ENCODE peak calls at places on chromosomes 5 and 9, in four cellular contexts. V, F, G and P are unnamed samples. For H3K36me3 and H3K9me3, the result is how much of the 10 kb centered on the place peaks cover.

GRCh38 chr5:150582281-150582791 is 58.1 kb upstream of the SYNPO start:
- DNase-seq in F (no peak), G (no peak), V (no peak), P (peak)

GRCh38 chr5:55372130-55372925 is 64.5 kb downstream of the MTREX start:
- DNase-seq in V (no peak), F (no peak), G (no peak), P (no peak)

GRCh38 chr5:179800071-179800695 is 6.4 kb downstream of the LTC4S start:
- DNase-seq in F (no peak), V (no peak), G (no peak), P (no peak)

GRCh38 chr5:165869066-165869465 is 2363.6 kb downstream of the MAT2B start:
- DNase-seq in V (no peak), F (no peak), G (no peak), P (no peak)

GRCh38 chr5:6522983-6523382 is 74.3 kb downstream of the UBE2QL1 start:
- DNase-seq in F (peak), G (no peak), V (no peak), P (no peak)

GRCh38 chr5:102537011-102537410 is 38.2 kb upstream of the SLCO6A1 start:
- DNase-seq in F (no peak), V (no peak), G (no peak), P (no peak)

GRCh38 chr5:30458681-30459080 is 734.8 kb upstream of the CDH6 start:
- DNase-seq in V (no peak), F (no peak), G (no peak), P (no peak)

GRCh38 chr9:6007770-6008168 is 7.7 kb downstream of the RANBP6 start:
- DNase-seq in F (peak), V (peak), G (peak), P (peak)

GRCh38 chr5:118520771-118521415 is 467.5 kb downstream of the DTWD2 start:
- DNase-seq in V (no peak), G (no peak), F (no peak), P (no peak)

GRCh38 chr5:19369048-19369447 is 619.0 kb downstream of the CDH18 start:
- DNase-seq in G (no peak), F (no peak), V (no peak), P (no peak)

DNA sequence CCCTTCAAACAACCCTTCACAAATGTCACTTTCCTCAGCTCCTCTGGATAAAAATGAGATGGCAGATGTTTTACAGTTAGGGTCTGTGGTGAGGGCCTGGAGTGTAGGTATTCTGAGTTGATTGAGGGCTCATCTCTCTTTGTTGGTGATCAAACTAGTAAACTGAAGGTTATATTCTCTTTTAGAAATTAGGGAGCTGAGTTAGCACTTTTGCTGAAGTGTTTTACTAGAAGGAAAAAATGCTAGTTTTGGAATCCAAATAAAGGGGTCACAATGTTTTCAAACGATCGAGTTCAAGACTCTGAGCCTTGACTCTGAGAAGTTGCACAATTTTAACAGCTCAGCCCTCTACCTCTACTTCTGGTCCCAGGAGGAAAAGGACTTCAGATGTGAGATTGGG is 23.4 kb downstream of the RHOBTB3 start:
- DNase-seq in F (no peak), V (no peak), G (no peak), P (no peak)
- H3K36me3 ChIP-seq in F (under half), V (under half), G (under half), P (half or more)

DNA sequence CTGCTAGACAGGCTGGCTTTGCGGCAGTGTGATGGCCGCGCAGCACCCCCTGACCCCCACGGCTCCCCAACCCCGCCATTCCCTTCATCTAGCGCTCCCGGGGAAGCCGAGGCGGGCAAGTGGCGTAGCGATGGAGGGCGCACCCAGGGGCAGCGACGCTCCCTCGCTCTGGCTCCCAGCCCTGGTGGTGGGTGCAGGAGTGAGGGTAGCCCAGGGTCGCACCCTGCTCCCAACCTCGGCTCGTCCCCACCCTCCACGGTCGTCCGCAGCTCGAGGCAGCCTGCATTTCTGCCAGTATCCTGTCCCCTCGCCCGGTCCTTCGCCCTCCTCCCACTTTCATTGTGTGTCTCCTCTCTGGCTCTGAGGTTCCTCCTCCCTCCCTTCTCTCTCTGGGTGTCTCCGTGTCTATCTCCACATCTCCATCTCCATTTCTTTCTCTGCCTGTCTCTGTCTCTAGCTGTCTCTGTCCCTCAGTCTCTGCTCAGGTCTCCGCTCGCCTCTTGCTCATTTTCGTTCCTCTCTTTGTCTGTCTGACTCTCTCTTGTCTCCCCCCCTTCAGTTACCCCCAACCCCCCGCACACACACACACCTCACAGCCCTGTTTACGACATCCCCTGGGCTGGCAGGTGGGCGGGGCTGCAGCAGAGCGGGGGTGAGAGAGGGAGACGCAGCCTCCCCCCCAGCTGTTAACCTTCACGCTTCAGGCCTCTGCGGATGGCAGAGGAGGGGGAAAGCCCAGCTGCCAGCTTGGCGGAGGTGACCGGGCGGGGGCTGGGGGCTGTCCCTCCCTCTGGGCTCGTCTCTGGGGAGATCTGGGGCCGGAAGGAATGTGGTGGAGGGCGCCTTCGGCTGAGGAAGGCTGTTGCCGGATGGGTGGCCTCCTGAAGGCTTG is 48.7 kb upstream of the PSD2 start:
- DNase-seq in F (no peak), V (peak), G (no peak), P (peak)
- H3K4me3 ChIP-seq in F (peak), V (peak), G (peak), P (no peak)

DNA sequence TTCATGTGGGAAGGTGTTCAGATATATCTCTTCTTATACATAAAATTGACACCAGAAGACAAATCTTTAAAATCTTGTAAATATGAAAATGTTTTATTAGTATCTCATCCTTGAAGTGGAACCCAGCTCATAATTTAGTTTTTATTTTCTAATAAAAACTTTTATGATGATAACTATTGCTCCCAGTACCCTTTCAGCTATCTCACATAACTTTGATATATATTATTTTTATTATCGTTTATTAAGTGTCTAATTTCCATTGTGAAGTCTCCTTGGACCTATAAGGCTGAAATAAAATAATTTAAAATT is 16.0 kb downstream of the PCDHB15 start:
- DNase-seq in G (no peak), F (no peak), V (no peak), P (no peak)
- H3K9me3 ChIP-seq in G (under half), F (half or more), V (half or more), P (half or more)

DNA sequence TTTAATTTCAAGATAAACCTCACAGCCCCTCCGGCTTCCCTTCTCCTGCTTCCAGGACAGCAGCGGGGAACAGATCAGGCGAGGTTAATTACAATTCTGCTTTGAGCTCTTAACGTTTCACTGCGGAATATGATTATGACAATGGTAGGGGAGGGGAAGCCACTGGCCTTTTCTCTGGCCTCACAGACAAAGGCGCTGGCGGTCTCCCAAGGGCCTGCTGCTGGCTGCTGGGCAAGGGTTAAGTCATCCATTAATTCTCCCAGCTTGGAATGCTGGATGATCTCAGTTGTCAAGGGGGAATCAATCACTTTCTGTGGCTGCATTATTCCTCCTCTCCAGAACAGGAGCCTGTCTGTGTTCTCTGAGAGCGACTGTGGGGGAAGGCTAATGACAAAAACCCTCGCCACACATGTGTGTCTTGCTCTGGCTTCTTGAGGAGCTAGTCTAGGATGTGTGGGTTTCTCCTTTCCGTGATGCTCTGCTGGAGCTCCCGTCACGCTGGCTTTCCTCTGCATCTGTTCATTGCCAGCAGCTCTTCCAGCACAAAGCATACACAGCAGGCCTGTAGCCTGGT is 82.7 kb downstream of the DCP2 start:
- DNase-seq in G (no peak), V (no peak), F (no peak), P (peak)
- H3K36me3 ChIP-seq in G (under half), V (under half), F (under half), P (under half)

GRCh38 chr5:11584008-11584407 is 320.2 kb downstream of the CTNND2 start:
- DNase-seq in V (no peak), G (no peak), F (no peak), P (no peak)

GRCh38 chr5:11590475-11590874 is 313.8 kb downstream of the CTNND2 start:
- DNase-seq in F (no peak), V (no peak), G (no peak), P (no peak)

DNA sequence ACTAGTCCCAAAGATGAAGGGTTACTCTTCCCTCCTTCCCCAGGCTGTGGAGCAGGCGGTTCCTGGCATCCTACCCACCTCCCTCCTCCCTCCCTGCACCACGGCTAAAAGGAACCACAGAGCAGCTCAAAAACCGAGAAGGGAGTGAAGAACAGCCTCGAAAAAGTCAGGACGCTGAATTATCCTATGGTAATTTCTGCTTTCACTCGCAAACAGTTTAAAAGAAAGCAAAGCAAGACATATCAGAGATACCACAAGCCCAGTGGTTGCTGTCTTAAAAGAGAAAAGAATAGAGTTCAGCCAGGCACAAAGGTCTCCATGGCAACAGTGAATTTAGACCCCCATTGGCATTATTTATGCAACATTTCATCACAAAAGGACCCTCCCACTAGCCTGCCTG is 315.4 kb downstream of the CTNND2 start:
- DNase-seq in G (no peak), F (no peak), V (no peak), P (no peak)
- H3K4me3 ChIP-seq in G (no peak), F (no peak), V (no peak), P (no peak)

GRCh38 chr5:178711572-178711971 is 18.9 kb downstream of the ZNF354A start:
- DNase-seq in G (no peak), V (no peak), F (no peak), P (no peak)
- H3K9me3 ChIP-seq in G (half or more), V (half or more), F (half or more), P (half or more)

GRCh38 chr5:134606726-134607125 is 25.9 kb downstream of the SAR1B start:
- DNase-seq in G (no peak), V (no peak), F (no peak), P (no peak)
- H3K36me3 ChIP-seq in G (under half), V (under half), F (under half), P (half or more)